ENCODE peak calls at places on chromosomes 11 and 22, in four cellular contexts. Q, Y, D and F are unnamed samples.

GRCh38 chr11:17531818-17532131 is 12.4 kb downstream of the USH1C start:
- DNase-seq in Q (no peak), Y (no peak), D (no peak), F (peak; percentile 51)

GRCh38 chr11:13261600-13262061 is 16.0 kb upstream of the BMAL1 start:
- DNase-seq in Q (no peak), Y (no peak), D (no peak), F (peak; percentile 81)

GRCh38 chr11:128701086-128701485 is 7.2 kb downstream of the FLI1 start:
- DNase-seq in Q (no peak), Y (no peak), D (no peak), F (no peak)

GRCh38 chr11:46719048-46719542 is at the start of gene F2:
- DNase-seq in Q (no peak), Y (no peak), D (no peak), F (no peak)

GRCh38 chr11:118448294-118448693 is 12.0 kb downstream of the KMT2A start:
- DNase-seq in Q (no peak), Y (no peak), D (no peak), F (peak; percentile 62)

GRCh38 chr11:110337570-110338193 is 41.3 kb upstream of the RDX start:
- DNase-seq in Q (no peak), Y (no peak), D (no peak), F (peak; percentile 47)

GRCh38 chr22:39297490-39298193 is 21.8 kb downstream of the RPL3 start:
- DNase-seq in Q (no peak), Y (no peak), D (no peak), F (no peak)

GRCh38 chr11:34508514-34508913 is 5.1 kb downstream of the ELF5 start:
- DNase-seq in Q (no peak), Y (no peak), D (no peak), F (no peak)

GRCh38 chr11:22633354-22633902 is 7.8 kb upstream of the FANCF start:
- DNase-seq in Q (no peak), Y (no peak), D (no peak), F (no peak)

GRCh38 chr11:2257023-2257700 is 13.2 kb downstream of the ASCL2 start:
- DNase-seq in Q (no peak), Y (no peak), D (no peak), F (no peak)